ENCODE peak calls at places on chromosomes 5 and 9, in seven cellular contexts. D, J, B, C, X, R and T are unnamed samples.

GRCh38 chr9:111037744-111038335 is 430 bp downstream of the LPAR1 start:
- DNase-seq in D (peak), J (peak), B (no peak), C (no peak), X (no peak), R (no peak), T (no peak)

GRCh38 chr5:38414348-38414747 is 142.1 kb downstream of the LIFR start:
- DNase-seq in D (no peak), J (peak), B (no peak), C (no peak), X (no peak), R (no peak), T (no peak)

GRCh38 chr5:53783624-53784228 is 223.3 kb downstream of the NDUFS4 start:
- DNase-seq in D (no peak), J (no peak), B (no peak), C (no peak), X (no peak), R (no peak), T (no peak)

GRCh38 chr9:33101104-33101951 is 24.9 kb upstream of the SMU1 start:
- DNase-seq in D (no peak), J (peak), B (no peak), C (no peak), X (no peak), R (no peak), T (peak)

GRCh38 chr5:158770506-158770905 is 329.2 kb downstream of the EBF1 start:
- DNase-seq in D (no peak), J (peak), B (no peak), C (no peak), X (peak), R (no peak), T (peak)

GRCh38 chr5:132487095-132487428 is 3.5 kb downstream of the IRF1 start:
- DNase-seq in D (no peak), J (no peak), B (no peak), C (no peak), X (no peak), R (no peak), T (no peak)

GRCh38 chr5:167244583-167244982 is 1046.9 kb upstream of the WWC1 start:
- DNase-seq in D (no peak), J (peak), B (no peak), C (no peak), X (no peak), R (no peak), T (peak)

GRCh38 chr5:175246242-175246891 is 197.6 kb downstream of the DRD1 start:
- DNase-seq in D (no peak), J (peak), B (no peak), C (peak), X (no peak), R (no peak), T (peak)

GRCh38 chr5:132963175-132964104 is at the start of gene AFF4:
- DNase-seq in D (peak), J (peak), B (peak), C (no peak), X (peak), R (peak), T (peak)

GRCh38 chr5:59241119-59241518 is 652.4 kb downstream of the PDE4D start:
- DNase-seq in D (no peak), J (no peak), B (no peak), C (no peak), X (no peak), R (no peak), T (no peak)

GRCh38 chr5:59503223-59503622 is 390.3 kb downstream of the PDE4D start:
- DNase-seq in D (no peak), J (no peak), B (peak), C (no peak), X (no peak), R (no peak), T (no peak)

GRCh38 chr9:127088724-127089615 is 33.5 kb downstream of the ANGPTL2 start:
- DNase-seq in D (no peak), J (no peak), B (no peak), C (no peak), X (no peak), R (no peak), T (no peak)

GRCh38 chr9:132646726-132647125 is 23.1 kb downstream of the DDX31 start:
- DNase-seq in D (no peak), J (no peak), B (no peak), C (no peak), X (no peak), R (no peak), T (no peak)

GRCh38 chr5:157312492-157312891 is 46.6 kb downstream of the CYFIP2 start:
- DNase-seq in D (peak), J (peak), B (peak), C (no peak), X (peak), R (peak), T (peak)

GRCh38 chr9:107681988-107682387 is 192.4 kb upstream of the KLF4 start:
- DNase-seq in D (no peak), J (no peak), B (no peak), C (no peak), X (no peak), R (no peak), T (no peak)

GRCh38 chr5:73591698-73592501 is 26.4 kb downstream of the UTP15 start:
- DNase-seq in D (no peak), J (peak), B (peak), C (no peak), X (no peak), R (no peak), T (peak)

GRCh38 chr5:96339862-96340261 is 93.2 kb downstream of the PCSK1 start:
- DNase-seq in D (no peak), J (no peak), B (no peak), C (no peak), X (no peak), R (no peak), T (no peak)